ENCODE peak calls at places on chromosome 22, in six cellular contexts. T is D721Med, M is WTC11, X is BJ, O is endothelial cell of umbilical vein, A is stomach. H is an unnamed sample.

GRCh38 chr22:26995222-26995621 is 337.8 kb downstream of the MIAT start:
- DNase-seq in M (no peak), O (no peak), A (no peak), X (no peak), T (no peak), H (no peak)

GRCh38 chr22:23007823-23008222 is 62.5 kb upstream of the GNAZ start:
- DNase-seq in X (no peak), T (no peak), M (no peak), A (no peak), O (no peak), H (no peak)

GRCh38 chr22:43666511-43666910 is 145.6 kb downstream of the EFCAB6 start:
- DNase-seq in A (no peak), O (no peak), T (no peak), X (no peak), M (no peak), H (no peak)

GRCh38 chr22:24106385-24107381 is 74.6 kb upstream of the SUSD2 start:
- DNase-seq in A (no peak), M (peak), O (peak), X (no peak), T (no peak), H (no peak)

GRCh38 chr22:31269892-31270574 is 22.3 kb downstream of the PIK3IP1 start:
- DNase-seq in X (no peak), T (no peak), O (no peak), A (no peak), M (peak), H (no peak)

GRCh38 chr22:49736538-49736937 is 91.1 kb downstream of the BRD1 start:
- DNase-seq in O (no peak), M (no peak), A (peak), T (no peak), X (no peak), H (no peak)

GRCh38 chr22:50507991-50508884 is at the start of gene NCAPH2:
- DNase-seq in O (peak), X (peak), T (peak), A (peak), M (peak), H (peak)

GRCh38 chr22:31085493-31085824 is 4.3 kb downstream of the SMTN start:
- DNase-seq in T (no peak), M (peak), O (no peak), A (no peak), X (no peak), H (no peak)

GRCh38 chr22:48535868-48536690 is 1291.6 kb downstream of the BRD1 start:
- DNase-seq in O (no peak), X (no peak), A (no peak), M (no peak), T (no peak), H (no peak)

GRCh38 chr22:25908755-25909154 is 166.8 kb downstream of the MYO18B start:
- DNase-seq in X (no peak), T (no peak), A (no peak), O (no peak), M (no peak), H (no peak)

GRCh38 chr22:33000342-33001280 is 57.6 kb downstream of the SYN3 start:
- DNase-seq in T (no peak), A (peak), O (peak), X (no peak), M (peak), H (peak)

GRCh38 chr22:46392137-46392844 is 56.8 kb downstream of the TRMU start:
- DNase-seq in A (no peak), O (no peak), M (no peak), X (no peak), T (no peak), H (no peak)

GRCh38 chr22:46391486-46392136 is 56.1 kb downstream of the TRMU start:
- DNase-seq in T (no peak), M (no peak), O (no peak), A (no peak), X (no peak), H (no peak)

GRCh38 chr22:46389081-46389480 is 53.6 kb downstream of the TRMU start:
- DNase-seq in O (no peak), T (no peak), M (no peak), X (no peak), A (no peak), H (no peak)

GRCh38 chr22:46390105-46390651 is 54.7 kb downstream of the TRMU start:
- DNase-seq in O (no peak), A (no peak), T (no peak), X (no peak), M (no peak), H (no peak)

GRCh38 chr22:46390652-46391301 is 55.3 kb downstream of the TRMU start:
- DNase-seq in X (peak), O (peak), M (no peak), A (peak), T (no peak), H (no peak)
- TF ChIP-seq CTCF in X (peak), O (no peak), M (no peak), A (peak), T (peak), H (no peak)

DNA sequence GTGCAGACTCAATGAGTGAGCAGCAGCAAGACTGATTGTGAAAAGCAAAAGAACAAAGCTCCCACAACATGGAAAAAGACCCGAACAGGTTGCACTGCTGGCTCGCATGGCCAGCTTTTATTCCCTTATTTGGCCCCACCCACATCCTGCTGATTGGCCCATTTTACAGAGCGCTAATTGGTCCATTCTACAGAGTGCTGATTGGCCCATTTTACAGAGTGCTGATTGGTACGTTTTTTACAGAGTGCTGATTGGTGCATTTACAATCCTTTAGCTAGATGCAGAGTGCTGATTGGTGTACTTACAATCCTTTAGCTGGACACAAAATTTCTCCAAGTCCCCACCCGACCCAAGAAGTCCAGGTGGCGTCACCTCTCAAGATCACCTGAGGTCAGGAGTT is 15.3 kb upstream of the SLC25A1 start:
- DNase-seq in O (no peak), A (no peak), M (no peak), X (no peak), T (no peak), H (no peak)
- TF ChIP-seq CTCF in O (no peak), A (no peak), M (no peak), X (no peak), T (no peak), H (no peak)

GRCh38 chr22:37659066-37659896 is 758 bp downstream of the PDXP start:
- DNase-seq in T (no peak), M (no peak), X (no peak), A (no peak), O (no peak), H (peak)

GRCh38 chr22:37659897-37660708 is 1.6 kb downstream of the PDXP start:
- DNase-seq in M (no peak), X (no peak), T (no peak), O (no peak), A (no peak), H (no peak)

GRCh38 chr22:37662039-37662438 is 3.5 kb downstream of the PDXP start:
- DNase-seq in T (no peak), X (no peak), O (no peak), A (no peak), M (no peak), H (no peak)

GRCh38 chr22:37660709-37661045 is 2.2 kb downstream of the PDXP start:
- DNase-seq in A (no peak), T (no peak), X (no peak), O (no peak), M (no peak), H (no peak)

GRCh38 chr22:37661160-37661924 is 2.8 kb downstream of the PDXP start:
- DNase-seq in T (no peak), M (no peak), O (no peak), X (no peak), A (no peak), H (no peak)
- TF ChIP-seq CTCF in T (peak), M (no peak), O (peak), X (peak), A (peak), H (no peak)

GRCh38 chr22:38211556-38211955 is 9.8 kb downstream of the MAFF start:
- DNase-seq in A (no peak), X (no peak), T (no peak), M (no peak), O (no peak), H (no peak)

GRCh38 chr22:38215156-38216038 is 13.6 kb downstream of the MAFF start:
- DNase-seq in X (no peak), M (no peak), O (no peak), T (no peak), A (no peak), H (no peak)

GRCh38 chr22:38213319-38214247 is 11.8 kb downstream of the MAFF start:
- DNase-seq in T (no peak), O (no peak), A (no peak), X (no peak), M (no peak), H (no peak)

GRCh38 chr22:38212442-38212841 is 10.6 kb downstream of the MAFF start:
- DNase-seq in O (no peak), X (no peak), A (no peak), T (no peak), M (no peak), H (no peak)

DNA sequence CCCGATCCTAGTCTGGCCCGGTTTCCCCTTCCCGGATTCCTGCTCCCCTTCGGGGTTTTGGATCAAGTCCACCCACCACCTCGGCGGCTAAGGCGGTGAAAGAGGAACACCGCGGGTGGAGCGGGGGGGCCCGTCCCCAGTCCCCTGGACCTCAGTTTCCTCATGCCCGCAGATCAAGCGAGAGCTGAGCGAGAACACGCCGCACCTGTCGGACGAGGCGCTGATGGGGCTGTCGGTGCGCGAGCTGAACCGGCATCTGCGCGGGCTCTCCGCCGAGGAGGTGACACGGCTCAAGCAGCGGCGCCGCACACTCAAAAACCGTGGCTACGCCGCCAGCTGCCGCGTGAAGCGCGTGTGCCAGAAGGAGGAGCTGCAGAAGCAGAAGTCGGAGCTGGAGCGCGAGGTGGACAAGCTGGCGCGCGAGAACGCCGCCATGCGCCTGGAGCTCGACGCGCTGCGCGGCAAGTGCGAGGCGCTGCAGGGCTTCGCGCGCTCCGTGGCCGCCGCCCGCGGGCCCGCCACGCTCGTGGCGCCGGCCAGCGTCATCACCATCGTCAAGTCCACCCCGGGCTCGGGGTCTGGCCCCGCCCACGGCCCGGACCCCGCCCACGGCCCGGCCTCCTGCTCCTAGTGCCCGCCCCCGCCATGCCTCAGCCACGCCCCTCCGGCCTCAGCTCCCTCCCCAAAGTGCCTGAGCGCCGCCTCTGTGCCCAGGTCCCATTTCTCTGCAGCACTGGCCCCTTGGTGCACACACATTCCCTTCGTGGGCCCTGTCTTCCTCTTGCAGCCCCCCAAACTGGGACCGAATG is 12.7 kb downstream of the MAFF start:
- DNase-seq in O (peak), M (peak), A (peak), T (no peak), X (no peak), H (peak)
- TF ChIP-seq CTCF in O (no peak), M (no peak), A (no peak), T (peak), X (no peak), H (no peak)

GRCh38 chr22:34975721-34976120 is 90.2 kb upstream of the ISX start:
- DNase-seq in X (no peak), A (no peak), O (no peak), M (peak), T (no peak), H (no peak)
- TF ChIP-seq CTCF in X (no peak), A (no peak), O (no peak), M (no peak), T (peak), H (no peak)

GRCh38 chr22:17744430-17744829 is 29.8 kb downstream of the BID start:
- DNase-seq in M (no peak), T (no peak), X (no peak), A (peak), O (no peak), H (no peak)

GRCh38 chr22:17743661-17744411 is 30.4 kb downstream of the BID start:
- DNase-seq in M (peak), O (no peak), A (no peak), X (no peak), T (no peak), H (no peak)

GRCh38 chr22:17739196-17739975 is 34.9 kb downstream of the BID start:
- DNase-seq in X (no peak), T (no peak), A (no peak), M (no peak), O (no peak), H (no peak)

GRCh38 chr22:17742528-17742902 is 31.8 kb downstream of the BID start:
- DNase-seq in A (peak), O (peak), X (no peak), M (peak), T (peak), H (peak)

GRCh38 chr22:17741866-17742527 is 32.3 kb downstream of the BID start:
- DNase-seq in O (no peak), T (no peak), A (no peak), M (no peak), X (no peak), H (no peak)
- TF ChIP-seq CTCF in O (no peak), T (no peak), A (no peak), M (no peak), X (peak), H (no peak)

DNA sequence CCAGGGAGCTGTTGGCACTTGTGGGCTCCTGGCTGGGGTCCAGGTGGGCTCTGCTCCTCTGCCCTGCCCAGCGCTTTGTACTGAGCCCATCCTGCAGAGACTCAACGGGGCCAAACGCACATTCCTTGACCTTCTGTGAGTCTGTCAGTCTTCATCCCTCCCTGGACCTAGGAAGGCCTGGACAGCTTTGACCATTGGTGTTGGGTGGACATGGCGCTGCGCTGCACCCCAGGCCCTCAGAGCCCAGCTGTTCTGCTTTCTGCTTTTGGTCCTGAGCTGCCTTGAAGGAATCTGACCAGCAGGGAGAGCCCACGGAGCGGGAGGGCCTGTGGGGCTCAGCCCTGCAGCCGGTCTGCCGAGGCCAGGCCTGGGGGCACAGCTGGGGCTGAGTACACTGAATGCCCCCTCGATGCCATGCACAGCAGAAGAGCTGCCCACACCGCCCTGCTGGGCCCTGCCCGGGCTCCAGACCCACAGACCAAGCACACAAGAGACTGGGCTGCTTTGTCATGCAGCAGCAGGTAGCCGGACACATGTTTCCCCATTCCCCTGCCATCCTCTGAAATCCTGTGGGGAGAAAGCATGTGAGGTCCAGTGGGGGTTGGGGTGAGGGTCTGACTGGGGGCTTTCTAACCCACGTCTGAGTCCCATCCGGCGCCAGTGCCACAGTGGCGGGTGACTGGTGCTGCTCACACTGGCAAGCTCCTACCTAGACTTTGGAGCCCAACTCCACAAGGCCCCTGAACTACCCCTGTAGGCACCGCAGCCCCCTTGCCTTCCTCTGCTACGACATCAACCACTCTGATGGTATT is 24.1 kb upstream of the CCDC188 start:
- DNase-seq in M (no peak), T (no peak), A (no peak), O (no peak), X (no peak), H (no peak)
- TF ChIP-seq CTCF in M (no peak), T (peak), A (no peak), O (no peak), X (peak), H (peak)

GRCh38 chr22:29259253-29259899 is 8.4 kb downstream of the RHBDD3 start:
- DNase-seq in T (no peak), O (no peak), M (peak), A (no peak), X (no peak), H (no peak)
- TF ChIP-seq CTCF in T (no peak), O (no peak), M (no peak), A (no peak), X (no peak), H (peak)